ENCODE peak calls at places on chromosomes 13 and 19, in eight cellular contexts. One of them, this sample, is unnamed.

GRCh38 chr13:90787007-90787406 is 560.5 kb upstream of the MIR17HG start:
- DNase-seq in fibroblast of mammary gland: no peak
- DNase-seq in Calu3: no peak
- DNase-seq in fibroblast of pulmonary artery: peak; percentile 31
- DNase-seq in heart right ventricle: no peak
- DNase-seq in coronary artery: no peak
- DNase-seq in AG09309: no peak
- DNase-seq in fibroblast of the aortic adventitia: no peak
- DNase-seq in this sample: peak; percentile 10

GRCh38 chr19:35468637-35469036 is 20.6 kb downstream of the FFAR2 start:
- DNase-seq in fibroblast of mammary gland: peak; percentile 33
- DNase-seq in Calu3: peak; percentile 70
- DNase-seq in fibroblast of pulmonary artery: peak; percentile 46
- DNase-seq in heart right ventricle: peak; percentile 36
- DNase-seq in coronary artery: no peak
- DNase-seq in AG09309: no peak
- DNase-seq in fibroblast of the aortic adventitia: peak; percentile 13
- DNase-seq in this sample: peak; percentile 2

GRCh38 chr13:45333973-45334922 is 6.7 kb downstream of the TPT1 start:
- DNase-seq in fibroblast of mammary gland: peak; percentile 62
- DNase-seq in Calu3: no peak
- DNase-seq in fibroblast of pulmonary artery: peak; percentile 66
- DNase-seq in heart right ventricle: no peak
- DNase-seq in coronary artery: no peak
- DNase-seq in AG09309: no peak
- DNase-seq in fibroblast of the aortic adventitia: peak; percentile 57
- DNase-seq in this sample: peak; percentile 47

GRCh38 chr19:42471554-42472249 is 29.0 kb upstream of the CXCL17 start:
- DNase-seq in fibroblast of mammary gland: peak; percentile 31
- DNase-seq in Calu3: peak; percentile 61
- DNase-seq in fibroblast of pulmonary artery: peak; percentile 37
- DNase-seq in heart right ventricle: no peak
- DNase-seq in coronary artery: no peak
- DNase-seq in AG09309: no peak
- DNase-seq in fibroblast of the aortic adventitia: no peak
- DNase-seq in this sample: peak; percentile 9

GRCh38 chr19:38152461-38153379 is 71.3 kb downstream of the DPF1 start:
- DNase-seq in fibroblast of mammary gland: no peak
- DNase-seq in Calu3: no peak
- DNase-seq in fibroblast of pulmonary artery: peak; percentile 41
- DNase-seq in heart right ventricle: peak; percentile 52
- DNase-seq in coronary artery: no peak
- DNase-seq in AG09309: no peak
- DNase-seq in fibroblast of the aortic adventitia: no peak
- DNase-seq in this sample: peak; percentile 30

GRCh38 chr13:32838985-32839384 is 177.2 kb upstream of the KL start:
- DNase-seq in fibroblast of mammary gland: no peak
- DNase-seq in Calu3: no peak
- DNase-seq in fibroblast of pulmonary artery: peak; percentile 30
- DNase-seq in heart right ventricle: no peak
- DNase-seq in coronary artery: no peak
- DNase-seq in AG09309: no peak
- DNase-seq in fibroblast of the aortic adventitia: no peak
- DNase-seq in this sample: peak; percentile 14

GRCh38 chr13:55948175-55948574 is 1192.5 kb upstream of the PRR20A start:
- DNase-seq in fibroblast of mammary gland: no peak
- DNase-seq in Calu3: no peak
- DNase-seq in fibroblast of pulmonary artery: no peak
- DNase-seq in heart right ventricle: no peak
- DNase-seq in coronary artery: no peak
- DNase-seq in AG09309: no peak
- DNase-seq in fibroblast of the aortic adventitia: no peak
- DNase-seq in this sample: no peak

GRCh38 chr13:113502686-113503085 is 12.2 kb upstream of the DCUN1D2 start:
- DNase-seq in fibroblast of mammary gland: no peak
- DNase-seq in Calu3: no peak
- DNase-seq in fibroblast of pulmonary artery: no peak
- DNase-seq in heart right ventricle: no peak
- DNase-seq in coronary artery: no peak
- DNase-seq in AG09309: no peak
- DNase-seq in fibroblast of the aortic adventitia: no peak
- DNase-seq in this sample: no peak

GRCh38 chr13:105452895-105453294 is 1082.6 kb downstream of the EFNB2 start:
- DNase-seq in fibroblast of mammary gland: no peak
- DNase-seq in Calu3: no peak
- DNase-seq in fibroblast of pulmonary artery: no peak
- DNase-seq in heart right ventricle: no peak
- DNase-seq in coronary artery: no peak
- DNase-seq in AG09309: no peak
- DNase-seq in fibroblast of the aortic adventitia: no peak
- DNase-seq in this sample: no peak

GRCh38 chr19:46890423-46891170 is 29.8 kb downstream of the ARHGAP35 start:
- DNase-seq in fibroblast of mammary gland: peak; percentile 96
- DNase-seq in Calu3: peak; percentile 53
- DNase-seq in fibroblast of pulmonary artery: peak; percentile 63
- DNase-seq in heart right ventricle: no peak
- DNase-seq in coronary artery: no peak
- DNase-seq in AG09309: peak; percentile 98
- DNase-seq in fibroblast of the aortic adventitia: peak; percentile 93
- DNase-seq in this sample: peak; percentile 64

GRCh38 chr13:29922896-29923295 is 72.5 kb upstream of the UBL3 start:
- DNase-seq in fibroblast of mammary gland: peak; percentile 84
- DNase-seq in Calu3: no peak
- DNase-seq in fibroblast of pulmonary artery: peak; percentile 61
- DNase-seq in heart right ventricle: no peak
- DNase-seq in coronary artery: no peak
- DNase-seq in AG09309: no peak
- DNase-seq in fibroblast of the aortic adventitia: peak; percentile 89
- DNase-seq in this sample: peak; percentile 58

GRCh38 chr19:58183822-58184215 is 958 bp downstream of the ZNF274 start:
- DNase-seq in fibroblast of mammary gland: no peak
- DNase-seq in Calu3: no peak
- DNase-seq in fibroblast of pulmonary artery: no peak
- DNase-seq in heart right ventricle: no peak
- DNase-seq in coronary artery: peak; percentile 85
- DNase-seq in AG09309: no peak
- DNase-seq in fibroblast of the aortic adventitia: no peak
- DNase-seq in this sample: no peak

GRCh38 chr13:50945669-50946068 is 36.1 kb downstream of the RNASEH2B start:
- DNase-seq in fibroblast of mammary gland: no peak
- DNase-seq in Calu3: no peak
- DNase-seq in fibroblast of pulmonary artery: no peak
- DNase-seq in heart right ventricle: no peak
- DNase-seq in coronary artery: no peak
- DNase-seq in AG09309: no peak
- DNase-seq in fibroblast of the aortic adventitia: no peak
- DNase-seq in this sample: no peak

GRCh38 chr13:48829536-48829935 is 146.2 kb upstream of the FNDC3A start:
- DNase-seq in fibroblast of mammary gland: no peak
- DNase-seq in Calu3: no peak
- DNase-seq in fibroblast of pulmonary artery: no peak
- DNase-seq in heart right ventricle: no peak
- DNase-seq in coronary artery: no peak
- DNase-seq in AG09309: no peak
- DNase-seq in fibroblast of the aortic adventitia: no peak
- DNase-seq in this sample: no peak

GRCh38 chr13:48838193-48839000 is 137.3 kb upstream of the FNDC3A start:
- DNase-seq in fibroblast of mammary gland: no peak
- DNase-seq in Calu3: no peak
- DNase-seq in fibroblast of pulmonary artery: peak; percentile 69
- DNase-seq in heart right ventricle: no peak
- DNase-seq in coronary artery: no peak
- DNase-seq in AG09309: no peak
- DNase-seq in fibroblast of the aortic adventitia: no peak
- DNase-seq in this sample: no peak

GRCh38 chr13:48828962-48829405 is 146.7 kb upstream of the FNDC3A start:
- DNase-seq in fibroblast of mammary gland: peak; percentile 28
- DNase-seq in Calu3: peak; percentile 19
- DNase-seq in fibroblast of pulmonary artery: no peak
- DNase-seq in heart right ventricle: no peak
- DNase-seq in coronary artery: no peak
- DNase-seq in AG09309: no peak
- DNase-seq in fibroblast of the aortic adventitia: no peak
- DNase-seq in this sample: no peak

GRCh38 chr13:48831248-48831647 is 144.5 kb upstream of the FNDC3A start:
- DNase-seq in fibroblast of mammary gland: peak; percentile 44
- DNase-seq in Calu3: no peak
- DNase-seq in fibroblast of pulmonary artery: no peak
- DNase-seq in heart right ventricle: no peak
- DNase-seq in coronary artery: no peak
- DNase-seq in AG09309: no peak
- DNase-seq in fibroblast of the aortic adventitia: no peak
- DNase-seq in this sample: no peak

DNA sequence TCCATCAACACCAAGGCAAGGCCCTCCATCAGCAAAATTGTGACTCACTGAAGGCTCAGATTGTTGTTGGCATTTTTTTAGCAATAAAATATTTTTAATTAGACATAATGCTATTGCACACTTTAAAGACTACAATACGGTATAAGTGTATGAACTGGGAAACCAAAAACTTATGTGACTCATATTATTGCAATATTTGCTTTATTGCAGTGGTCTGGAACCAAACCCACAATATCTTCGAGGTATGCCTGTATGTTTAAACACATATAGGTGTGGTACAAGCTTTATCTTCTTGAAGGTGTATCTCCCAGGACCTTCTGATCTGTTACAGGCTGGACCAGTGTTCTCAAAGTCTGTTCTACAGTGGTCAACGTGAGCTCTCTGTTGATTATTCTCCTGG is 142.3 kb upstream of the FNDC3A start:
- DNase-seq in fibroblast of mammary gland: no peak
- DNase-seq in Calu3: no peak
- DNase-seq in fibroblast of pulmonary artery: no peak
- DNase-seq in heart right ventricle: no peak
- DNase-seq in coronary artery: no peak
- DNase-seq in AG09309: no peak
- DNase-seq in fibroblast of the aortic adventitia: no peak
- DNase-seq in this sample: no peak
- TF ChIP-seq CTCF in fibroblast of mammary gland: no peak
- TF ChIP-seq CTCF in Calu3: no peak
- TF ChIP-seq CTCF in fibroblast of pulmonary artery: no peak
- TF ChIP-seq CTCF in heart right ventricle: no peak
- TF ChIP-seq CTCF in coronary artery: no peak
- TF ChIP-seq CTCF in AG09309: no peak
- TF ChIP-seq CTCF in fibroblast of the aortic adventitia: no peak
- TF ChIP-seq CTCF in this sample: no peak

DNA sequence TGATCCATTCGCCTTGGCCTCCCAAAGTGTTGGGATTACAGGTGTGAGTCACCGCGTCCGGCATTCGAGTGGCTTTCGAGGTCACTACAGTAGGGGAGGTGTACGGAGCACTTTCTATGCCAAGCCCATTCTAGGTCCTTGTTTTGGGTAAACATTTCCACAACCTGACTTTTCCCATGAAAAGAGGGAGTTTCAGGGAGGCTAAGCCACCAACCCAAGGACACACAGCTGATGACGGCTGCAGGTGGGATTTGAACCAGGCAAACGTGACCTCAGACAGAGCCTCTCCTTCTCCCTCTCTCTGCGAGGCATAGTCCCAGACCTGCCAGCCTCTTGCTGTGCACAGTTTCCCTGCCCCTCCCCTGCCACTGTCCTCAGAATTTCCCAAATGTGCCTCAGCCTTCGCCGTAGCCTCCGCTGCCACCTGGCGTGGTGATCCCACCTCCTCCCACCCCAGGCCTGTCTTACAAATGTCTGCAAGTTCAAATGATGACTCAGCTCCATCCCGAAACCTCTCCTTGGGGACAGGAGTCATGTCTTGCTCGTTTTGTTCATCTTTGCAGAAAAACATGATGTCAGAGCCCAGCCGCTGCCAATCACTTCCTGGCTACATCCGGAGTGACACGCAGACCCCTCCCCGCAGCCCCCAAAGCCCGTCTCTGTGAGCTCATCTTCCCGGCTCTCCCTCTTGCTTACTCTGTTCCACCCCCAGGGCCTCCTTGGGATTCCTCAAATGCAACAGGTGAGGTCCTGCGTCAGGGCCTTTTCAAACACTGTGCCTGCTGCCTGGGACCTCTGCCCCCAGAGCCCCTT is 6.6 kb upstream of the GADD45B start:
- DNase-seq in fibroblast of mammary gland: peak; percentile 96
- DNase-seq in Calu3: peak; percentile 24
- DNase-seq in fibroblast of pulmonary artery: peak; percentile 76
- DNase-seq in heart right ventricle: no peak
- DNase-seq in coronary artery: no peak
- DNase-seq in AG09309: no peak
- DNase-seq in fibroblast of the aortic adventitia: peak; percentile 66
- DNase-seq in this sample: peak; percentile 82
- TF ChIP-seq CTCF in fibroblast of mammary gland: no peak
- TF ChIP-seq CTCF in Calu3: no peak
- TF ChIP-seq CTCF in fibroblast of pulmonary artery: no peak
- TF ChIP-seq CTCF in heart right ventricle: no peak
- TF ChIP-seq CTCF in coronary artery: no peak
- TF ChIP-seq CTCF in AG09309: no peak
- TF ChIP-seq CTCF in fibroblast of the aortic adventitia: no peak
- TF ChIP-seq CTCF in this sample: no peak

GRCh38 chr13:98032168-98032567 is 78.7 kb downstream of the IPO5 start:
- DNase-seq in fibroblast of mammary gland: no peak
- DNase-seq in Calu3: no peak
- DNase-seq in fibroblast of pulmonary artery: no peak
- DNase-seq in heart right ventricle: no peak
- DNase-seq in coronary artery: no peak
- DNase-seq in AG09309: no peak
- DNase-seq in fibroblast of the aortic adventitia: no peak
- DNase-seq in this sample: no peak

GRCh38 chr13:98039261-98039660 is 85.8 kb downstream of the IPO5 start:
- DNase-seq in fibroblast of mammary gland: no peak
- DNase-seq in Calu3: no peak
- DNase-seq in fibroblast of pulmonary artery: no peak
- DNase-seq in heart right ventricle: no peak
- DNase-seq in coronary artery: no peak
- DNase-seq in AG09309: no peak
- DNase-seq in fibroblast of the aortic adventitia: no peak
- DNase-seq in this sample: no peak

GRCh38 chr13:98035373-98035772 is 81.9 kb downstream of the IPO5 start:
- DNase-seq in fibroblast of mammary gland: no peak
- DNase-seq in Calu3: no peak
- DNase-seq in fibroblast of pulmonary artery: no peak
- DNase-seq in heart right ventricle: no peak
- DNase-seq in coronary artery: no peak
- DNase-seq in AG09309: no peak
- DNase-seq in fibroblast of the aortic adventitia: no peak
- DNase-seq in this sample: no peak

GRCh38 chr13:98033277-98034247 is 80.1 kb downstream of the IPO5 start:
- DNase-seq in fibroblast of mammary gland: peak; percentile 66
- DNase-seq in Calu3: peak; percentile 9
- DNase-seq in fibroblast of pulmonary artery: peak; percentile 69
- DNase-seq in heart right ventricle: no peak
- DNase-seq in coronary artery: no peak
- DNase-seq in AG09309: peak; percentile 46
- DNase-seq in fibroblast of the aortic adventitia: peak; percentile 71
- DNase-seq in this sample: peak; percentile 71
- TF ChIP-seq CTCF in fibroblast of mammary gland: peak; percentile 50
- TF ChIP-seq CTCF in Calu3: no peak
- TF ChIP-seq CTCF in fibroblast of pulmonary artery: peak; percentile 45
- TF ChIP-seq CTCF in heart right ventricle: peak; percentile 17
- TF ChIP-seq CTCF in coronary artery: no peak
- TF ChIP-seq CTCF in AG09309: peak; percentile 66
- TF ChIP-seq CTCF in fibroblast of the aortic adventitia: peak; percentile 54
- TF ChIP-seq CTCF in this sample: peak; percentile 72

DNA sequence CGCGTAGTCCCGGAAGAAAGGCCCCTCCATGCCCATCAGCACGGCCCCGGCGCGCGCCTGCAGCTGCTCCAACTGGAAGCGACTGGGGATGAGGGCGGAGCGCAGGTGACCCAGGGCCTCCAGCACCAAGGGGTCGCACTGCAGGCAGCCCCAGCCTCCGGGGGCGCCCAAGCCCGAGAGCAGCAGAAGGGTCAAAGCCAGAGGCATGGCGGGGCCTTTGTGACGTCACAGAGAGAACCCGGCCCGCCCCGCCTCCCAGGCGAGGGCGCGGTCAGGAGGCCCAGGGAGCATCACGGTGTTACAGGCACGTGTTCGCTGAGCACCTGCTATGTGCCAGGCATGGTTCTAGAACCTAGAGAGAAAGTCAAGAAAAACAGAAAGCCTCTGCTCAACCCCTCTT is at the start of gene IZUMO2:
- DNase-seq in fibroblast of mammary gland: no peak
- DNase-seq in Calu3: no peak
- DNase-seq in fibroblast of pulmonary artery: no peak
- DNase-seq in heart right ventricle: no peak
- DNase-seq in coronary artery: no peak
- DNase-seq in AG09309: no peak
- DNase-seq in fibroblast of the aortic adventitia: no peak
- DNase-seq in this sample: no peak
- TF ChIP-seq CTCF in fibroblast of mammary gland: no peak
- TF ChIP-seq CTCF in Calu3: no peak
- TF ChIP-seq CTCF in fibroblast of pulmonary artery: no peak
- TF ChIP-seq CTCF in heart right ventricle: no peak
- TF ChIP-seq CTCF in coronary artery: no peak
- TF ChIP-seq CTCF in AG09309: no peak
- TF ChIP-seq CTCF in fibroblast of the aortic adventitia: no peak
- TF ChIP-seq CTCF in this sample: no peak